ENCODE peak calls at places on chromosomes 11 and 22, in eight cellular contexts. L, O, C, I, A, N, D and P are unnamed samples. For H3K4me1, the result is how much of the 10 kb centered on the place peaks cover.

GRCh38 chr22:38467904-38468760 is at the start of gene KDELR3:
- DNase-seq in L (peak), O (no peak), C (peak), I (peak), A (peak), N (peak), D (peak), P (no peak)

GRCh38 chr11:75554258-75555022 is 7.6 kb upstream of the SERPINH1 start:
- DNase-seq in L (peak), O (no peak), C (peak), I (peak), A (peak), N (peak), D (peak), P (peak)

GRCh38 chr11:47152953-47153950 is 23.4 kb downstream of the ARFGAP2 start:
- DNase-seq in L (peak), O (peak), C (peak), I (peak), A (peak), N (peak), D (peak), P (peak)

GRCh38 chr11:134207538-134208239 is 16.1 kb downstream of the NCAPD3 start:
- DNase-seq in L (no peak), O (peak), C (peak), I (peak), A (no peak), N (peak), D (no peak), P (no peak)

GRCh38 chr11:40924915-40925314 is 534.5 kb downstream of the LRRC4C start:
- DNase-seq in L (no peak), O (no peak), C (no peak), I (no peak), A (no peak), N (no peak), D (no peak), P (no peak)

GRCh38 chr11:102115557-102115956 is 5.3 kb downstream of the YAP1 start:
- DNase-seq in L (peak), O (peak), C (no peak), I (no peak), A (no peak), N (peak), D (no peak), P (no peak)

GRCh38 chr11:61833478-61833877 is 5.4 kb downstream of the FADS2 start:
- DNase-seq in L (no peak), O (no peak), C (no peak), I (no peak), A (no peak), N (no peak), D (no peak), P (no peak)

GRCh38 chr11:43984519-43985385 is 42.3 kb downstream of the C11orf96 start:
- DNase-seq in L (no peak), O (no peak), C (peak), I (no peak), A (peak), N (peak), D (no peak), P (peak)

GRCh38 chr22:29972121-29972520 is 89.1 kb downstream of the MTMR3 start:
- DNase-seq in L (no peak), O (no peak), C (no peak), I (no peak), A (no peak), N (no peak), D (no peak), P (no peak)

GRCh38 chr11:31657091-31657490 is 147.5 kb downstream of the ELP4 start:
- DNase-seq in L (no peak), O (no peak), C (no peak), I (no peak), A (no peak), N (no peak), D (no peak), P (no peak)

GRCh38 chr11:86193297-86194095 is 51.1 kb upstream of the EED start:
- DNase-seq in L (peak), O (peak), C (peak), I (peak), A (peak), N (peak), D (peak), P (peak)

GRCh38 chr11:133403900-133404299 is 128.4 kb downstream of the OPCML start:
- DNase-seq in L (no peak), O (peak), C (no peak), I (peak), A (no peak), N (no peak), D (no peak), P (no peak)

GRCh38 chr22:45868586-45869443 is 108.1 kb downstream of the WNT7B start:
- DNase-seq in L (no peak), O (no peak), C (no peak), I (peak), A (no peak), N (no peak), D (peak), P (no peak)

GRCh38 chr11:102886999-102887398 is 12.2 kb upstream of the MMP12 start:
- DNase-seq in L (no peak), O (no peak), C (no peak), I (no peak), A (no peak), N (no peak), D (no peak), P (no peak)

GRCh38 chr22:40512426-40513136 is 123.9 kb downstream of the MRTFA start:
- DNase-seq in L (peak), O (peak), C (no peak), I (no peak), A (peak), N (no peak), D (peak), P (peak)

GRCh38 chr11:6431861-6432260 is 8.9 kb downstream of the HPX start:
- DNase-seq in L (peak), O (peak), C (no peak), I (no peak), A (no peak), N (no peak), D (peak), P (no peak)

GRCh38 chr22:28728621-28729313 is 12.9 kb downstream of the CHEK2 start:
- DNase-seq in L (no peak), O (no peak), C (no peak), I (no peak), A (no peak), N (no peak), D (no peak), P (no peak)

GRCh38 chr22:39457546-39458442 is 982 bp downstream of the MGAT3 start:
- DNase-seq in L (no peak), O (no peak), C (no peak), I (no peak), A (no peak), N (no peak), D (no peak), P (no peak)

GRCh38 chr22:45529966-45530575 is 27.4 kb downstream of the FBLN1 start:
- DNase-seq in L (peak), O (no peak), C (no peak), I (no peak), A (no peak), N (no peak), D (no peak), P (no peak)

GRCh38 chr11:77547863-77548551 is 41.7 kb upstream of the AQP11 start:
- DNase-seq in L (peak), O (peak), C (peak), I (peak), A (peak), N (peak), D (no peak), P (no peak)

GRCh38 chr22:44276041-44276440 is 36.7 kb downstream of the SHISAL1 start:
- DNase-seq in L (no peak), O (no peak), C (no peak), I (no peak), A (no peak), N (no peak), D (no peak), P (no peak)
- H3K4me1 ChIP-seq in L (under half), O (under half), C (under half), I (under half), A (under half), N (under half), D (under half), P (under half)

DNA sequence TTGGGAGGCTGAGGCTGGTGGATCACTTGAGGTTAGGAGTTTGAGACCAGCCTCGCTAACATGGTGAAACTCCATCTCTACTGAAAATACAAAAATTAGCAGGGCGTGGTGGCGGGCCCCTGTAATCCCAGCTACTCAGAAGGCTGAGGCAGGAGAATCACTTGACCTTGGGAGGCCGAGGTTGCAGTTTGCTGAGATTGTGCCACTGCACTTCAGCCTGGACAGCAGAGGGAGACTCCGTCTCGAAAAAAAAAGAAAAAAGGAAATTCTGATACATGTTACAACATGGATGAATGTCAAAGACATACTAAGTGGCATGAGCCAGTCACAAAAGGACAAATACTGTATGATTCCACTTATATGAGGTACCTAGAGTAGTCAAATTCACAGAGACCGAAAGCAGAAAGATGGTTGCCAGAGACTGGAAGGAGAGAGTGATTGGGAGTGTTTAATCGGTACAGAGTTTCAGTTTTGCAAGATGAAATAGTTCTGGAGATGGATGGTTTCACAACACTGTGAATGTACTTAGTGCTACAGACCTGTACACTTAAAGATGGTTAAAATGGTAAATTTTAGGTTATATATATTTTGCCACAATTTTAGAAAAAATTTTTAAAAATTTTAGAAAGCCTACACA is 92.3 kb downstream of the BLID start:
- DNase-seq in L (no peak), O (no peak), C (no peak), I (no peak), A (no peak), N (no peak), D (no peak), P (no peak)
- TF ChIP-seq CTCF in L (no peak), O (peak), C (no peak), I (no peak), A (no peak), N (no peak), D (no peak), P (no peak)

GRCh38 chr11:65014146-65014960 is at the start of gene ARL2:
- DNase-seq in L (no peak), O (no peak), C (no peak), I (no peak), A (no peak), N (no peak), D (no peak), P (peak)

GRCh38 chr11:65017927-65018326 is 4.0 kb downstream of the ARL2 start:
- DNase-seq in L (no peak), O (no peak), C (no peak), I (no peak), A (no peak), N (no peak), D (no peak), P (no peak)

GRCh38 chr11:65013130-65013691 is 749 bp upstream of the ARL2 start:
- DNase-seq in L (peak), O (no peak), C (peak), I (peak), A (peak), N (peak), D (peak), P (peak)

GRCh38 chr11:65016705-65017104 is 2.7 kb downstream of the ARL2 start:
- DNase-seq in L (no peak), O (no peak), C (no peak), I (no peak), A (no peak), N (no peak), D (no peak), P (no peak)

DNA sequence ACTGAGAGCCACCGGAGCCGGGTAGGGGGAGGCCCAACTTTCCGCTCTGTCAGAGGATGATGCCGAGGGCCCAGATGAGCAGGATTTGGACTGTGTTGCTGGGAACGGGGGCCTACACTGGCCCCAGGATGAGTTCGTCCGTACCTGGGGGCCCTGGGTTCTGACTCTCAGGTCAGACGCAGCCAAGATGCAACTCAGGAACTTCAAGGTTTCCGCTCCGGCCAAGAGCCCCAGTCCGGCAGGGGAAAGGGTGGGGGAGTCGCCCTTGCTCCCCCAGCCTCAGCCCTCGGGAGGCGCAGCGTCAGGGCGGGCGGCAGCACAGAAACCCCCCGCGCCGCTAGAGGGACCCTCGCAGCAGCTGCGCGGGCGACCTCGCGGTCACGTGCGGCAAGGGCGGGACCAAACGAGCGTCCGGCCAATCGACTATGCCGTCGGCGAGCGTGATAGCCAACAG is 241 bp upstream of the ARL2 start:
- DNase-seq in L (peak), O (peak), C (peak), I (peak), A (peak), N (peak), D (peak), P (peak)
- TF ChIP-seq POLR2A in L (peak), O (peak), C (peak), I (peak), A (peak), N (peak), D (peak), P (peak)

DNA sequence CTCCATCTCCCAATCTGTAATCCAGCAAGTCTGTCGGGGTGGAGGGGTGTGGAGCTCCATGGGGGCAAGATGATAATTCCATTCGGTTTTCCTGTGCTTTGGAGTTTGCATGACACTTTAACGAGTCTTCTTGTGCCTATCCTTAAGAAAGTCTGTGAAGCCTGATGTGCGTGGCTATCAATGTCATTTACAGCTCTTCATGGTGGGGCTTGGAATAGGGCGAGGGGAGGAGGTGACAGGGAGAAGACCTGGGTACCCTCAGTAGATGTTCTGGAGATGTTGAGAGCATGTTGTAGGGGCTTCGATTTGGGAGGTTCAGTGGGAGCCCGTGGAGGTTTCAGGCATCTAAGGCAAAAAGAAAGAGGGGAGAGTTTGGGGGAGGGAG is 579 bp upstream of the PHLDB1 start:
- DNase-seq in L (no peak), O (no peak), C (peak), I (no peak), A (no peak), N (no peak), D (no peak), P (no peak)
- H3K4me1 ChIP-seq in L (under half), O (under half), C (half or more), I (under half), A (under half), N (under half), D (under half), P (under half)

GRCh38 chr11:125224391-125225015 is 60.0 kb downstream of the PKNOX2 start:
- DNase-seq in L (peak), O (no peak), C (peak), I (peak), A (peak), N (peak), D (no peak), P (no peak)
- TF ChIP-seq CTCF in L (peak), O (no peak), C (peak), I (no peak), A (peak), N (no peak), D (no peak), P (peak)

DNA sequence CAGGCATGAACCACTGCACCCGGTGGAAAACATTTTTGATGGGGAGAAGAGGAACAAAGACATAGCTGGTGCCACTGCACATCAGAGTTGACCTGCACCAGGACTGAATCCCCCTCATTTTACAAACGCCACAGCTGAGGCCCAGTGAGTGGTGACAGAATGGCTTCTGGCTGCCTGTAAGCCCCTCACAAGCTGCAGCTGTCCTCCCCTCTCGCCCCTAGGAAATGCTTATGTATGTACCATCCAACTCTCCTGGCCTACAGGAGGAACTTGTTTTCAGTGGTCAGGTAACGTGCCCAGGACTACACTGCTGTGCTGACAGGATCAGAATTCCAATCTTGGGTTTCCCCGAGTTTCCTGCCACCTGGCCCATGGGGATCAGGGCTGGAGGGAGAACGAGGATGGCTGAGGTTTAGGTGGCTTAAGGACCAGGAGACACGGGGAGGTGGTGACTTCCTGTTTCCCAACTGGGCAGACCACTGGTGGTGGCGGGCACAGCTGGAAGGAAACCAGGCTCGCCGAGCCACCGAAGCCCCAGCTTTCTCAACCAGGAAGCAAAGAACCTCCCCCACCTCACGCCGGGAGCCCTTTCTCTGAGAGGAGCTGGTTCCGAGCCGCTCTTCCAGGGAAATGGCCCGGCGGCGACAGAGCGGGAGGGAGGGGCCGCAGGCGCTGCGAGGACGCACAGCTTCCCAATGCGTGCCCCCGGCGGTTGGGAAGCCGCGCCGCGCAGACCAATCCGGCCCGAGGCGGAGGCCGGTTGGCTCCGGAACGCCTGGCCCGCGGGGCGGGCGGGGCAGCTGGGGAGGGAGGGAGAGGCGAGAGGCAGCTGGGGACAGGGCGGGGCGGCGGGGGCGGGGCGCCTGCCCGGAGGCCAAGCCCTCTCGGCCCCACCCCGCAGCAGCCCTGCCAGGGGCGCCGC is 1.0 kb upstream of the LRFN4 start:
- DNase-seq in L (peak), O (peak), C (peak), I (peak), A (peak), N (peak), D (peak), P (peak)
- TF ChIP-seq POLR2A in L (peak), O (peak), C (peak), I (peak), A (peak), N (peak), D (no peak), P (peak)

DNA sequence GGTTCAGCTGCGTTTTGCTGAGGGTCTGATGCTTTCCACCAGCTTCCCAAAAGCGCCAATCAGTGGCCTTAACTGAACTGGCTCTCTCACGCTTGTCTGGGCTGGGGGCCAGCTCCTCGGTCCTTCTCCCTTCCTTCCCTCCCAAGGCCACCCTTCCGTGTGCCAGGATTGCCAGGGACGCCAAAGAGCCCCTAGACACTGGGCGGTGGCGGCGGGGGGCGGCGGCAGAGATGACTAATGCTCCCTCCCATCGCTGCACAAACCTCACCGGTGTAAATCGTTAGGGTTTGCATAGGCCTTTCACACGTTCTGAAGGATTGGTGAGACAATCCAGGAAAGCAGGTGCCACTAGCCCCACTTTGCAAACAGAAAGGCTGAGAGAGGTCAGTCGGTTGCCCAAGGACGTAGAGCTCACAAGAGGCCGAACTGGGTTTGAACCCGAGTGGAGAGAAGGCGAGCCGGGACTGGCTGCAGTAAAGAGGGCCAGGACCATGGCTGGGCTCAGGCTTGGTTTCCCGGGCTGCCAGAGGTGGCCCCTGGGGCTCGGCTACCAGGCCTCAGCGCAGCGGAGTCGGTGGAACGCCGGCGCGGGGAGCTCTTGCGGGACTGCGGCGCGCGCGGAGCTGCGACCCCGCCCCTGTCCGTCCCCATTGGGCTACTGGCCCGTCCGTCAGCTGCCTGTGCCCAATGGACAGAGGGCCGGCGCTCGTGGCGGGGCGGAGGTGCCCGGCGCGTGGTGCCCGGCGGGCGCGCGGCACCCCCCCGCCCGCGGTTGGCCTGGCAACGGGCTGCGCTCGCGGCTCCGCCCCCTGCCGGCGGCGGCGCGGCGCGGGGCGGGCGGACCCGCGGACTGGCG is 589 bp upstream of the GNAZ start:
- DNase-seq in L (peak), O (peak), C (peak), I (peak), A (peak), N (peak), D (peak), P (peak)
- H3K4me1 ChIP-seq in L (under half), O (under half), C (under half), I (under half), A (under half), N (under half), D (under half), P (under half)

DNA sequence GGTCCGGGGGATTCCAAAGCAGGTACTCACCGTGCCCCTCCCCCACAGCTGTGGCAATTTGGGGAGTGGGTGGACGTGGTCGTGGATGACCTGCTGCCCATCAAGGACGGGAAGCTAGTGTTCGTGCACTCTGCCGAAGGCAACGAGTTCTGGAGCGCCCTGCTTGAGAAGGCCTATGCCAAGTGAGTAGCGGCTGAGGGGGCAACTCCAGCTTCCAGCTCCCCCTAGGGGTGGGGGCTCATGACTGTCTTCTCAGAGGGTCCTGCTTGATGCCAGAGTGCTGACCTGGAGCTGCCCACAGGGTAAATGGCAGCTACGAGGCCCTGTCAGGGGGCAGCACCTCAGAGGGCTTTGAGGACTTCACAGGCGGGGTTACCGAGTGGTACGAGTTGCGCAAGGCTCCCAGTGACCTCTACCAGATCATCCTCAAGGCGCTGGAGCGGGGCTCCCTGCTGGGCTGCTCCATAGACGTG is 4.2 kb downstream of the CAPN1 start:
- DNase-seq in L (no peak), O (no peak), C (no peak), I (peak), A (no peak), N (no peak), D (no peak), P (no peak)
- TF ChIP-seq CTCF in L (no peak), O (no peak), C (no peak), I (no peak), A (no peak), N (no peak), D (no peak), P (no peak)